ENCODE peak calls at places on chromosomes 12 and 14, in seven cellular contexts. One of them, this sample, is unnamed.

GRCh38 chr12:96354326-96354725 is 45.9 kb downstream of the CDK17 start:
- DNase-seq in ovary: no peak
- DNase-seq in psoas muscle: no peak
- DNase-seq in glutamatergic neuron: no peak
- DNase-seq in adrenal gland: no peak
- DNase-seq in GM20000: no peak
- DNase-seq in pancreas: no peak
- DNase-seq in this sample: no peak

GRCh38 chr14:60102389-60102788 is 10.7 kb downstream of the PCNX4 start:
- DNase-seq in psoas muscle: no peak
- DNase-seq in ovary: no peak
- DNase-seq in pancreas: no peak
- DNase-seq in adrenal gland: no peak
- DNase-seq in glutamatergic neuron: no peak
- DNase-seq in GM20000: no peak
- DNase-seq in this sample: no peak

GRCh38 chr12:114405199-114405448 is 820 bp downstream of the TBX5 start:
- DNase-seq in glutamatergic neuron: no peak
- DNase-seq in ovary: no peak
- DNase-seq in pancreas: no peak
- DNase-seq in adrenal gland: no peak
- DNase-seq in GM20000: no peak
- DNase-seq in psoas muscle: no peak
- DNase-seq in this sample: no peak

GRCh38 chr12:120481022-120481767 is 11.6 kb upstream of the SRSF9 start:
- DNase-seq in pancreas: no peak
- DNase-seq in ovary: no peak
- DNase-seq in adrenal gland: no peak
- DNase-seq in psoas muscle: no peak
- DNase-seq in GM20000: no peak
- DNase-seq in glutamatergic neuron: no peak
- DNase-seq in this sample: no peak

GRCh38 chr14:43539210-43539609 is 967.9 kb downstream of the FSCB start:
- DNase-seq in GM20000: no peak
- DNase-seq in pancreas: no peak
- DNase-seq in glutamatergic neuron: no peak
- DNase-seq in psoas muscle: no peak
- DNase-seq in ovary: no peak
- DNase-seq in adrenal gland: peak
- DNase-seq in this sample: no peak

GRCh38 chr12:132355742-132356681 is 26.6 kb upstream of the GALNT9 start:
- DNase-seq in glutamatergic neuron: peak
- DNase-seq in psoas muscle: peak
- DNase-seq in pancreas: no peak
- DNase-seq in adrenal gland: no peak
- DNase-seq in GM20000: no peak
- DNase-seq in ovary: no peak
- DNase-seq in this sample: no peak

GRCh38 chr12:120668797-120669054 is 18.2 kb upstream of the MLEC start:
- DNase-seq in adrenal gland: no peak
- DNase-seq in ovary: no peak
- DNase-seq in glutamatergic neuron: no peak
- DNase-seq in psoas muscle: no peak
- DNase-seq in GM20000: no peak
- DNase-seq in pancreas: no peak
- DNase-seq in this sample: no peak

GRCh38 chr12:123069436-123070266 is 81.2 kb downstream of the PITPNM2 start:
- DNase-seq in pancreas: peak
- DNase-seq in adrenal gland: peak
- DNase-seq in glutamatergic neuron: no peak
- DNase-seq in psoas muscle: no peak
- DNase-seq in GM20000: no peak
- DNase-seq in ovary: peak
- DNase-seq in this sample: no peak

GRCh38 chr12:111767362-111768158 is 827 bp downstream of the ALDH2 start:
- DNase-seq in psoas muscle: no peak
- DNase-seq in GM20000: no peak
- DNase-seq in adrenal gland: no peak
- DNase-seq in glutamatergic neuron: peak
- DNase-seq in ovary: peak
- DNase-seq in pancreas: no peak
- DNase-seq in this sample: no peak

GRCh38 chr14:105144666-105145380 is 23.8 kb downstream of the JAG2 start:
- DNase-seq in ovary: peak
- DNase-seq in psoas muscle: no peak
- DNase-seq in GM20000: no peak
- DNase-seq in adrenal gland: no peak
- DNase-seq in pancreas: no peak
- DNase-seq in glutamatergic neuron: no peak
- DNase-seq in this sample: no peak

GRCh38 chr12:95767703-95768102 is 22.9 kb downstream of the NTN4 start:
- DNase-seq in adrenal gland: no peak
- DNase-seq in psoas muscle: no peak
- DNase-seq in glutamatergic neuron: no peak
- DNase-seq in ovary: no peak
- DNase-seq in pancreas: no peak
- DNase-seq in GM20000: no peak
- DNase-seq in this sample: no peak

GRCh38 chr12:32024884-32025599 is 65.8 kb downstream of the RESF1 start:
- DNase-seq in ovary: no peak
- DNase-seq in pancreas: no peak
- DNase-seq in GM20000: no peak
- DNase-seq in adrenal gland: no peak
- DNase-seq in glutamatergic neuron: no peak
- DNase-seq in psoas muscle: no peak
- DNase-seq in this sample: no peak

GRCh38 chr14:76351941-76352340 is 24.0 kb upstream of the ESRRB start:
- DNase-seq in pancreas: no peak
- DNase-seq in psoas muscle: no peak
- DNase-seq in glutamatergic neuron: no peak
- DNase-seq in adrenal gland: no peak
- DNase-seq in ovary: no peak
- DNase-seq in GM20000: no peak
- DNase-seq in this sample: no peak

GRCh38 chr14:95431199-95432145 is 85.0 kb downstream of the SYNE3 start:
- DNase-seq in pancreas: peak
- DNase-seq in psoas muscle: no peak
- DNase-seq in GM20000: peak
- DNase-seq in glutamatergic neuron: no peak
- DNase-seq in adrenal gland: no peak
- DNase-seq in ovary: no peak
- DNase-seq in this sample: no peak

GRCh38 chr14:77738559-77739250 is 22.3 kb downstream of the SNW1 start:
- DNase-seq in adrenal gland: peak
- DNase-seq in glutamatergic neuron: no peak
- DNase-seq in ovary: peak
- DNase-seq in pancreas: peak
- DNase-seq in GM20000: peak
- DNase-seq in psoas muscle: no peak
- DNase-seq in this sample: no peak

GRCh38 chr14:59085207-59085739 is 103.2 kb upstream of the DAAM1 start:
- DNase-seq in pancreas: no peak
- DNase-seq in adrenal gland: no peak
- DNase-seq in glutamatergic neuron: no peak
- DNase-seq in ovary: no peak
- DNase-seq in psoas muscle: no peak
- DNase-seq in GM20000: no peak
- DNase-seq in this sample: no peak

GRCh38 chr12:107131832-107132616 is 38.7 kb upstream of the CRY1 start:
- DNase-seq in ovary: no peak
- DNase-seq in psoas muscle: no peak
- DNase-seq in adrenal gland: no peak
- DNase-seq in pancreas: peak
- DNase-seq in GM20000: peak
- DNase-seq in glutamatergic neuron: no peak
- DNase-seq in this sample: no peak

GRCh38 chr12:93223440-93224426 is 154.0 kb upstream of the NUDT4 start:
- DNase-seq in glutamatergic neuron: no peak
- DNase-seq in pancreas: no peak
- DNase-seq in psoas muscle: no peak
- DNase-seq in ovary: no peak
- DNase-seq in GM20000: no peak
- DNase-seq in adrenal gland: no peak
- DNase-seq in this sample: no peak

GRCh38 chr12:54587315-54587821 is 1.1 kb downstream of the PPP1R1A start:
- DNase-seq in psoas muscle: peak
- DNase-seq in glutamatergic neuron: peak
- DNase-seq in pancreas: no peak
- DNase-seq in GM20000: no peak
- DNase-seq in ovary: peak
- DNase-seq in adrenal gland: no peak
- DNase-seq in this sample: no peak

GRCh38 chr12:120257041-120257821 is 8.3 kb downstream of the PXN start:
- DNase-seq in GM20000: no peak
- DNase-seq in psoas muscle: peak
- DNase-seq in pancreas: peak
- DNase-seq in ovary: peak
- DNase-seq in glutamatergic neuron: no peak
- DNase-seq in adrenal gland: peak
- DNase-seq in this sample: no peak

GRCh38 chr12:130826151-130826801 is 12.8 kb downstream of the STX2 start:
- DNase-seq in ovary: peak
- DNase-seq in psoas muscle: peak
- DNase-seq in adrenal gland: peak
- DNase-seq in pancreas: peak
- DNase-seq in GM20000: peak
- DNase-seq in glutamatergic neuron: peak
- DNase-seq in this sample: no peak

GRCh38 chr12:27631813-27632491 is 64.3 kb upstream of the REP15 start:
- DNase-seq in adrenal gland: no peak
- DNase-seq in psoas muscle: no peak
- DNase-seq in GM20000: no peak
- DNase-seq in glutamatergic neuron: no peak
- DNase-seq in ovary: no peak
- DNase-seq in pancreas: no peak
- DNase-seq in this sample: no peak

GRCh38 chr14:73896521-73896920 is 9.9 kb downstream of the ZNF410 start:
- DNase-seq in glutamatergic neuron: no peak
- DNase-seq in pancreas: no peak
- DNase-seq in psoas muscle: no peak
- DNase-seq in adrenal gland: no peak
- DNase-seq in ovary: no peak
- DNase-seq in GM20000: no peak
- DNase-seq in this sample: no peak

DNA sequence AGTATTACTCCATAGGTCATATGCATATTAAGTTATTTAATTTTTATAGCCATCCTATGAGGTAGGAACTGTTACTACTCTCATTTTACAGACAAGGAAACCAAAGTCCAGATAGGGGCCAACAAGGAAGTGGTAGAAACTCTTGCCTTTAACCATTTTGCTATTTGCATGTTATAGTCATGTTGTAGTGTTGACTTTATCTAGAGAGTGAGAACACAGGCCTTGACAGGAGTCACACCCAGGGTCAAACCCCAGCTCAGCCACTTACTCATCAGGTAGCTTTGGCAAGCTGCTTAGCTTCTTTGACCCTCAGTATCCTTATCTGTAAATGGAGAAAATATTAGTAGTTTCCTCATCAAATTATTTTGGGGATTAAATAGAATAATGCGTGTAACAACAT is 156.2 kb downstream of the CAND1 start:
- DNase-seq in glutamatergic neuron: no peak
- DNase-seq in pancreas: no peak
- DNase-seq in GM20000: no peak
- DNase-seq in psoas muscle: no peak
- DNase-seq in ovary: no peak
- DNase-seq in adrenal gland: peak
- DNase-seq in this sample: no peak
- TF ChIP-seq CTCF in glutamatergic neuron: no peak
- TF ChIP-seq CTCF in pancreas: no peak
- TF ChIP-seq CTCF in GM20000: no peak
- TF ChIP-seq CTCF in psoas muscle: no peak
- TF ChIP-seq CTCF in ovary: no peak
- TF ChIP-seq CTCF in adrenal gland: no peak
- TF ChIP-seq CTCF in this sample: no peak

DNA sequence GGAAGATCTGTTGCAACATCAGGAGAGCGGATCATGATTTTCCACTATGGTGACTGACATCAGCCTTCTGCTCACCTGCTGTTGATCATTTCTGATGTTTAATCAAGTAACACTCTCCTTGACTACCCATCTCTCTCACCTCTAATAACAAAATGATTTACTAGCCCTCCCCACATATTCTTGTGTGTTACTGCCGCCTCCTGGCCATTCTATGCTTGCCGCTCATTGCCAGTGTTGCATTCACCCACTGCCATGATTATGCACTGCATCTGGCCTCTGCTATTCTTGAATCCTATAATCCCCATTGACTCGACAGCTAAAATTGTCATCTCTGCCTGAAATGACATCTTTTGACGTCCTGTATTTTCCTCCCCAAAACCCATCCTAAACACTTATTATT is 113.8 kb downstream of the RERGL start:
- DNase-seq in adrenal gland: no peak
- DNase-seq in psoas muscle: no peak
- DNase-seq in GM20000: no peak
- DNase-seq in ovary: no peak
- DNase-seq in pancreas: no peak
- DNase-seq in glutamatergic neuron: peak
- DNase-seq in this sample: no peak
- TF ChIP-seq CTCF in adrenal gland: no peak
- TF ChIP-seq CTCF in psoas muscle: no peak
- TF ChIP-seq CTCF in GM20000: no peak
- TF ChIP-seq CTCF in ovary: no peak
- TF ChIP-seq CTCF in pancreas: no peak
- TF ChIP-seq CTCF in glutamatergic neuron: peak
- TF ChIP-seq CTCF in this sample: peak

GRCh38 chr12:88052686-88053085 is 23.5 kb upstream of the C12orf50 start:
- DNase-seq in ovary: no peak
- DNase-seq in glutamatergic neuron: peak
- DNase-seq in psoas muscle: no peak
- DNase-seq in pancreas: no peak
- DNase-seq in adrenal gland: peak
- DNase-seq in GM20000: no peak
- DNase-seq in this sample: no peak
- TF ChIP-seq CTCF in ovary: no peak
- TF ChIP-seq CTCF in glutamatergic neuron: no peak
- TF ChIP-seq CTCF in psoas muscle: peak
- TF ChIP-seq CTCF in pancreas: no peak
- TF ChIP-seq CTCF in adrenal gland: peak
- TF ChIP-seq CTCF in GM20000: peak
- TF ChIP-seq CTCF in this sample: peak

GRCh38 chr14:91716999-91717398 is 14.9 kb downstream of the CATSPERB start:
- DNase-seq in adrenal gland: no peak
- DNase-seq in psoas muscle: no peak
- DNase-seq in pancreas: no peak
- DNase-seq in GM20000: no peak
- DNase-seq in glutamatergic neuron: no peak
- DNase-seq in ovary: no peak
- DNase-seq in this sample: no peak
- TF ChIP-seq CTCF in adrenal gland: no peak
- TF ChIP-seq CTCF in psoas muscle: no peak
- TF ChIP-seq CTCF in pancreas: no peak
- TF ChIP-seq CTCF in GM20000: no peak
- TF ChIP-seq CTCF in glutamatergic neuron: no peak
- TF ChIP-seq CTCF in ovary: no peak
- TF ChIP-seq CTCF in this sample: no peak

GRCh38 chr14:56884617-56885016 is 74.3 kb upstream of the OTX2 start:
- DNase-seq in pancreas: no peak
- DNase-seq in adrenal gland: no peak
- DNase-seq in ovary: no peak
- DNase-seq in glutamatergic neuron: no peak
- DNase-seq in psoas muscle: no peak
- DNase-seq in GM20000: no peak
- DNase-seq in this sample: no peak
- TF ChIP-seq CTCF in pancreas: no peak
- TF ChIP-seq CTCF in adrenal gland: no peak
- TF ChIP-seq CTCF in ovary: no peak
- TF ChIP-seq CTCF in glutamatergic neuron: no peak
- TF ChIP-seq CTCF in psoas muscle: no peak
- TF ChIP-seq CTCF in GM20000: no peak
- TF ChIP-seq CTCF in this sample: no peak

This sample was measured in type B pancreatic cell.